ENCODE peak calls at places on chromosomes 13 and 19, in five cellular contexts. A, Z, R, S and O are unnamed samples.

GRCh38 chr13:100645382-100645781 is 29.2 kb downstream of the TMTC4 start:
- DNase-seq in R (no peak), S (no peak), Z (no peak), A (no peak), O (no peak)

GRCh38 chr13:28181413-28181812 is 43.1 kb downstream of the PAN3 start:
- DNase-seq in Z (no peak), R (peak), A (no peak), S (no peak), O (peak)

GRCh38 chr13:26811636-26812035 is 51.0 kb upstream of the GPR12 start:
- DNase-seq in Z (no peak), S (no peak), A (no peak), R (no peak), O (no peak)

GRCh38 chr13:46354143-46355087 is 32.6 kb downstream of the RUBCNL start:
- DNase-seq in S (no peak), R (peak), A (peak), Z (no peak), O (peak)

GRCh38 chr13:94232956-94233355 is 246.5 kb downstream of the DCT start:
- DNase-seq in A (no peak), Z (no peak), R (peak), S (no peak), O (no peak)

GRCh38 chr13:79435549-79435948 is 29.5 kb upstream of the RBM26 start:
- DNase-seq in R (peak), S (no peak), Z (no peak), A (peak), O (peak)

GRCh38 chr19:49689133-49690072 is at the start of gene ADM5:
- DNase-seq in R (no peak), Z (peak), S (peak), A (no peak), O (no peak)

GRCh38 chr13:66995366-66995663 is 234.8 kb downstream of the PCDH9 start:
- DNase-seq in Z (no peak), S (no peak), A (no peak), R (no peak), O (no peak)

GRCh38 chr13:105908581-105908980 is 626.9 kb downstream of the EFNB2 start:
- DNase-seq in S (no peak), A (no peak), R (no peak), Z (no peak), O (no peak)

GRCh38 chr19:7159105-7159933 is 89.8 kb downstream of the ZNF557 start:
- DNase-seq in R (peak), S (no peak), Z (no peak), A (no peak), O (peak)

GRCh38 chr19:5652261-5652660 is 28.1 kb downstream of the MICOS13 start:
- DNase-seq in R (no peak), S (no peak), A (no peak), Z (no peak), O (no peak)

GRCh38 chr19:32858559-32858958 is 11.0 kb downstream of the SLC7A9 start:
- DNase-seq in Z (no peak), R (no peak), A (no peak), S (no peak), O (no peak)

GRCh38 chr19:41849067-41849466 is 4.2 kb downstream of the DMRTC2 start:
- DNase-seq in A (no peak), R (no peak), Z (no peak), S (no peak), O (no peak)

GRCh38 chr13:60944863-60945262 is 470.8 kb downstream of the PCDH20 start:
- DNase-seq in S (no peak), Z (no peak), A (no peak), R (no peak), O (no peak)

GRCh38 chr13:76326343-76326742 is 559.9 kb downstream of the KCTD12 start:
- DNase-seq in Z (no peak), A (no peak), S (no peak), R (no peak), O (no peak)

GRCh38 chr13:20168396-20168795 is 7.5 kb upstream of the GJA3 start:
- DNase-seq in R (no peak), A (no peak), Z (no peak), S (no peak), O (no peak)

GRCh38 chr13:20704459-20705069 is 1.1 kb downstream of the IL17D start:
- DNase-seq in A (no peak), R (no peak), S (no peak), Z (no peak), O (no peak)

GRCh38 chr19:33445752-33446070 is 72.2 kb downstream of the CEBPG start:
- DNase-seq in S (no peak), R (no peak), Z (peak), A (no peak), O (no peak)

GRCh38 chr19:2483484-2484151 is 7.7 kb downstream of the GADD45B start:
- DNase-seq in R (no peak), Z (no peak), A (no peak), S (no peak), O (no peak)

GRCh38 chr19:16074488-16075365 is 1.6 kb upstream of the TPM4 start:
- DNase-seq in A (no peak), R (no peak), Z (no peak), S (no peak), O (no peak)

GRCh38 chr19:18470153-18470552 is 32.2 kb upstream of the ISYNA1 start:
- DNase-seq in R (no peak), S (no peak), A (no peak), Z (peak), O (peak)
- TF ChIP-seq CTCF in R (peak), S (peak), A (peak), Z (peak), O (peak)

GRCh38 chr13:110597041-110597689 is 18.2 kb upstream of the NAXD start:
- DNase-seq in R (no peak), S (no peak), A (no peak), Z (no peak), O (no peak)

GRCh38 chr13:110592670-110593069 is 22.7 kb upstream of the NAXD start:
- DNase-seq in A (no peak), S (no peak), R (peak), Z (no peak), O (no peak)

GRCh38 chr13:110590577-110590976 is 24.8 kb upstream of the NAXD start:
- DNase-seq in Z (no peak), S (peak), A (no peak), R (no peak), O (peak)

GRCh38 chr13:110589991-110590390 is 25.4 kb upstream of the NAXD start:
- DNase-seq in R (no peak), A (no peak), Z (no peak), S (no peak), O (no peak)

DNA sequence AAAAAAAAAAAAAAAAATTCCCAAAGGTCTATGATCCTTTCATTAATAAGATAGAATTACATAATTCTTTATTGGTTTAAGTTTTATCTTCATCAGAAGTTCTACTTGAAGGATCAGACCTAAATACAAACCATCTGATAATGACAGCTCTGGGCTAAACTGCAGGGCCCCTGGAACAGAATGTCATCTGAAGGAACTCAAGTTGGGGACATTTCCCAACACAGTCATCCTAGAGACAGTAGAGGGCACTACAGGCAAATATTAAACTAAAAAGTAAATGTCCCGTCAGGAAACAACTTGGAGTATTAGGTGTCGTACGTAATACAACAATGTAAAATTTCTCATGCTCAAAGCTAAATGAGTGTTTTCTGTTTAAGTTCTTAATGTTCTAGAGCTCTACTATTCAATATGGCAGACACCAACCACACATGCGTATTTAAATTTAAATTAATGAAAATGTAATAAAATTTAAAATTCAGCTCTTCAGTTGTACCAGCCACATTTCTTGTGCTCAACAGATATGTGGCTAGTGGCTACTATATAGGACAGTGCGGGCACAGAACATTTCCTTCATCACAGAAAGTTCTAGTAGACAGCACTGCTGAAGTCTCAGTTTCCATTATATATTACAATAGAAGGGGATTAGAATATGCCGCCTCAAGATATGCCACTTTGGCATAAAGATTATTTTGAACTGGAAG is 21.8 kb upstream of the NAXD start:
- DNase-seq in R (peak), S (peak), Z (no peak), A (peak), O (peak)
- TF ChIP-seq CTCF in R (peak), S (peak), Z (no peak), A (peak), O (peak)

GRCh38 chr13:39406688-39407087 is 196.3 kb downstream of the LHFPL6 start:
- DNase-seq in A (no peak), R (no peak), Z (no peak), S (no peak), O (peak)
- TF ChIP-seq CTCF in A (no peak), R (no peak), Z (no peak), S (no peak), O (no peak)

GRCh38 chr19:23286477-23286876 is 36.3 kb upstream of the ZNF724 start:
- DNase-seq in R (no peak), S (no peak), A (no peak), Z (peak), O (no peak)
- TF ChIP-seq CTCF in R (peak), S (no peak), A (peak), Z (no peak), O (peak)